ENCODE peak calls at places on chromosome 9, in four cellular contexts. M is kidney, U is uterus, L is lower lobe of right lung. F is an unnamed sample.

GRCh38 chr9:12778389-12778788 is 3.6 kb downstream of the LURAP1L start:
- DNase-seq in M (no peak), U (no peak), L (no peak), F (no peak)

GRCh38 chr9:83299556-83299955 is 236.6 kb upstream of the RASEF start:
- DNase-seq in M (no peak), U (no peak), L (no peak), F (no peak)

GRCh38 chr9:35908484-35909125 is 685 bp upstream of the SPAAR start:
- DNase-seq in M (no peak), U (peak), L (no peak), F (no peak)

GRCh38 chr9:127887792-127888191 is 10.3 kb upstream of the AK1 start:
- DNase-seq in M (no peak), U (no peak), L (no peak), F (no peak)

GRCh38 chr9:33233659-33234335 is 6.2 kb upstream of the SPINK4 start:
- DNase-seq in M (peak), U (no peak), L (peak), F (no peak)

GRCh38 chr9:20823051-20823450 is 139.0 kb downstream of the FOCAD start:
- DNase-seq in M (no peak), U (no peak), L (no peak), F (no peak)

GRCh38 chr9:134774991-134775540 is 105.5 kb upstream of the FCN2 start:
- DNase-seq in M (no peak), U (no peak), L (no peak), F (no peak)

GRCh38 chr9:97623946-97624345 is 9.2 kb downstream of the TSTD2 start:
- DNase-seq in M (no peak), U (no peak), L (no peak), F (no peak)

GRCh38 chr9:81717061-81717746 is 27.9 kb upstream of the TLE1 start:
- DNase-seq in M (no peak), U (no peak), L (no peak), F (no peak)

GRCh38 chr9:93306579-93307091 is 122.7 kb downstream of the WNK2 start:
- DNase-seq in M (no peak), U (no peak), L (no peak), F (no peak)

GRCh38 chr9:21505425-21506179 is 23.5 kb upstream of the IFNE start:
- DNase-seq in M (no peak), U (no peak), L (no peak), F (no peak)

GRCh38 chr9:33161011-33161588 is 6.0 kb downstream of the B4GALT1 start:
- DNase-seq in M (peak), U (peak), L (peak), F (no peak)

GRCh38 chr9:77882294-77882693 is 149.3 kb downstream of the GNAQ start:
- DNase-seq in M (no peak), U (no peak), L (no peak), F (no peak)

GRCh38 chr9:114350636-114351396 is 21.1 kb downstream of the ORM2 start:
- DNase-seq in M (peak), U (no peak), L (no peak), F (no peak)

DNA sequence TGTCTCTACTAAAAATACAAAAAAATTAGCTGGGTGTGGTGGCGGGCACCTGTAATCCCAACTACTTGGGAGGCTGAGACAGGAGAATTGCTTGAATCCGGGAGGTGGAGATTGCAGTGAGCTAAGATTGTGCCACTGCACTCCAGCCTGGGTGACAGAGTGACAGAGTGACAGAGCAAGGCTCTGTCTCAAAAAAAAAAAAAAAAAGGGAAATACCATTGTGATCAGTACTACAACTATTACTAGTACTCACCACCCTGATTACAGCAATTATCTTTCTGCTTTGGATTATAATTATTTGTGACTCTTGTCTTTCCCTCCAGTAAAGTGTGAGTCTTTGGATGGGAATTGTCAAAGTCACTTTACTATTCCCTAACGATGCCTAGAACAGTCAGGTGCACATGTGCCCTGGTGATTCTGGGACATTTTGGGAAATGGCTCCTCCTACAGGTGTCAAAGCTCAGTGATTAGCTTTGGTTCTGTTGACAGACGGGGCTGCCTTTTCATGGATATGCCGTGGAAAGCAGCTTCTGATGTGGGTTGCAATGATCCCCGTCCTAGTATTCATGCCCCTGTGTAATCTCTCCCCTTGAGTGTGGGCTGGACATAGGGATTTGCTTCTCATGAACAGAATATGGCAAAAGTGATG is 31.8 kb upstream of the FRRS1L start:
- DNase-seq in M (no peak), U (no peak), L (no peak), F (no peak)
- TF ChIP-seq CTCF in M (peak), U (no peak), L (no peak), F (peak)

DNA sequence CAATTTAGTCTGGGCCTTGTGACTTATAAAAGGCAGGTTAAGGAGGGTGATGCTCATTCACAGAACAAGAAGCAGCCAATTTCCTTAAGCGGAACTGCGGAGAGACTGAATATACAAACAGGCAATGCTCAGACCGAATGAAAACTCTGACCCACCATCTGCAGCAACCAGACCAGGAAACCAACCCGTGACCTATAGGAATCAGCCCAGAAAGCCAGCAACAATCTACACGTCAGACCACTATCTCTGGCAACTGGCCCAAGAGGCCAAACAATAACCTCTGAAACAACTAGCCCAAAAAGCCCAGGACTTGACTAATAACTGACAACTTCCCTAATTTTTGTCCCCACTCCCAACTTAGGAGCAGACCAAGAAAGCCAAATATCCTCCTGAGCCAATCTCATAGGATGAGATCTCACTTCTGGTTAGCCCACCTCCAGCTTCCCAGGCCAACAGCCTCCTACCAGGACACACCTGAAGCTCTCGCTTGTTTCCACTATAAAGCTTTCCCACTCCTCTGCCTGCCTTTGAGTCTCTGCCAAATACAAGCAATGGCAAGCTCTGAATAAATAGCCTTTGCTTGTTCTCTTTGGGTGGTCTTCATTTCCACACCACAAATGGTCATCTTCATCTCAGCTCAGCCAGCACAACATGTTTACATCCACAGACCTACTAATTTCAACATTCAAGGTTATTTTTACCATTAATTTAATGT is 168.5 kb downstream of the HSD17B3 start:
- DNase-seq in M (no peak), U (no peak), L (no peak), F (no peak)
- H3K27ac ChIP-seq in M (no peak), U (no peak), L (no peak), F (no peak)

GRCh38 chr9:91038483-91039124 is 237.0 kb downstream of the SYK start:
- DNase-seq in M (peak), U (no peak), L (no peak), F (no peak)
- TF ChIP-seq CTCF in M (no peak), U (no peak), L (no peak), F (no peak)

DNA sequence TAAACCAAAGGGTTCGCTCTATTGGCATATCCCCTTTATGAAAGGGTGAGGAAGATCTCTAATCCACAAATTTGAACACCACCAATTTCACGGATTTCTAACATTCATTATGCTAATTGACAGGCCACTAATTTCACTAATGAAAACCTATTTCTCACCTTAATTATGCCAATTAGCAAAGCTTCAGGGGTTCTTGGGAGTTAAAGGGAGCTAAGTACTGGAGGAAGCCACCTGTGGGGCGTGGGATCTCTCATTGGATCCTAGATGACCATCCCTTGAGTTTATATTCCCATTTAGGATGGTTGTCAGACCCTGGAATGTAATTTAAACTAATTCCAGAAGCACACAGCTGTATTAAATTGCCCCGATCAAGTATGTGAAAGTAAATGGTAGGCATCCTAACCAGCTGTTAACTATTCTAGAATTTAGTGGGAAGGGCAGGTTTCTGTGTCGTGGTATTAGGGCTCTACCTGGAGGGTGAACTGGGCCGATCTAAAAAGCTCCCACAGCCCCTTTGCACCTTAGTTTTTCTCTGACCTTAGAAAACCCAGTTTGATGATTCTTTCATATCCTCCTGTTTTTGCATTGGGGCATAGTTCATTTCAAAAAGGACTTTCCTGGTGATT is 77.1 kb downstream of the C9orf152 start:
- DNase-seq in M (no peak), U (no peak), L (no peak), F (no peak)
- H3K27ac ChIP-seq in M (no peak), U (no peak), L (peak), F (no peak)

DNA sequence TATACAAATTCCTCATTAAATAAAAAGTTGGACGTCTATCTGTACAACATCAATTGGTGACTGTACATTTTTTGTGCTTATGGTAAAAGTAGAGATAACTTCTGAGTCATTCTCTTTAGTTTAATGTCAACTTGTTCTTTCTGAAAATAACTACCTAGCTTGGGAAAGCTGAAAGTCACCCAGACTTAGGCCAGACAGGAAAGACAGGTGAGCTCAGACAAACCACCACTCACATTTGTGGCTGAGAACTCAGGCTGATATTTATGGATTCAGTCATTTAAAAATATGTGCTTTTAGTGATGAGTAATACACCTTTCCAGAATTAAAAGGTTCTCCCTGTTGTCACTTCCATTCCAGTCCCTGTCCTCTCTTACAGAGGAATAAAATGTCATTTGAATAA is 31.8 kb upstream of the ENTREP1 start:
- DNase-seq in M (no peak), U (no peak), L (no peak), F (no peak)
- TF ChIP-seq CTCF in M (no peak), U (no peak), L (no peak), F (no peak)

GRCh38 chr9:132726561-132727150 is 56.4 kb downstream of the GTF3C4 start:
- DNase-seq in M (no peak), U (no peak), L (no peak), F (no peak)

GRCh38 chr9:132722564-132723065 is 52.4 kb downstream of the GTF3C4 start:
- DNase-seq in M (no peak), U (no peak), L (no peak), F (no peak)

GRCh38 chr9:132725306-132725705 is 55.0 kb downstream of the GTF3C4 start:
- DNase-seq in M (no peak), U (no peak), L (no peak), F (no peak)

GRCh38 chr9:132721661-132722060 is 51.4 kb downstream of the GTF3C4 start:
- DNase-seq in M (no peak), U (no peak), L (no peak), F (no peak)

GRCh38 chr9:132723809-132724208 is 53.5 kb downstream of the GTF3C4 start:
- DNase-seq in M (no peak), U (no peak), L (no peak), F (no peak)
- H3K27ac ChIP-seq in M (no peak), U (no peak), L (no peak), F (no peak)

DNA sequence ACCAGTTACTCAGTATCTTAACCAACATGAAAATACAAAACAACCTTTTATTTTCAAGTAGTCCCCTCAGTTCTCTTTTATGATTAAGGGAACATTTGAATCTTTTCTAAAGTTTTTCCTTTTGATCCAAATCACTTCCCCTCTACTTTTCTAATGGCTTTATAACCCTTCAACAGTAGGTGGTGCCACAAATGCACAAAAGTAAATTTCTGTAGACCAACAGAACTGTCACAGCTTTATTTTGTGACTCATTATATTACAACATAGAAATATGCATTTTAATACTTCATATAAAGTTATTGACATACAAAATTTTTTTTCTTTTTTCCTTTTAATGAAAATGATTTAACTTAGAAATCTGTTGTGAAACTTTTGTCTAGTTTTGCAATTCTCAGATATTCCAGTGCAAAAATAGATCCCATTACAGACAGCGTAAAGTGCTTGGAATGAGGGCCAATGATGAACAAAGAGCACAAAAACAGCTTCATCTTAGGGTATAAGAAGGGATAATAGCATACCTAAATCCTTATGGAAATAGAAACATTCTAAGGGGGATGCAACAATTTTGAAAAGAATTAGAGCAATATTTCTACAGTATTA is 17.0 kb downstream of the NIPSNAP3B start:
- DNase-seq in M (no peak), U (no peak), L (no peak), F (no peak)
- TF ChIP-seq CTCF in M (peak), U (no peak), L (peak), F (no peak)

GRCh38 chr9:136946893-136947891 is 2.1 kb downstream of the C8G start:
- DNase-seq in M (peak), U (no peak), L (no peak), F (no peak)
- H3K27ac ChIP-seq in M (no peak), U (no peak), L (peak), F (no peak)